ENCODE peak calls at places on chromosomes 5 and 9, in five cellular contexts. U is upper lobe of left lung, N is right lobe of liver, G is ovary, E is body of pancreas. F is an unnamed sample.

GRCh38 chr5:177601577-177602457 is 1.9 kb downstream of the B4GALT7 start:
- DNase-seq in N (peak; percentile 42), E (no peak), U (no peak), G (no peak), F (no peak)

GRCh38 chr5:115816226-115817042 is at the start of gene CDO1:
- DNase-seq in N (peak; percentile 90), E (peak; percentile 50), U (peak; percentile 88), G (peak; percentile 65), F (no peak)

GRCh38 chr5:36272136-36272665 is 29.5 kb downstream of the RANBP3L start:
- DNase-seq in N (no peak), G (no peak), E (no peak), U (no peak), F (no peak)

GRCh38 chr5:180790020-180790419 is 12.6 kb downstream of the MGAT1 start:
- DNase-seq in E (no peak), U (no peak), G (no peak), N (no peak), F (no peak)

GRCh38 chr9:35490155-35490909 is 421 bp downstream of the RUSC2 start:
- DNase-seq in E (peak; percentile 29), U (peak; percentile 84), G (peak; percentile 40), N (peak; percentile 68), F (peak; percentile 49)

GRCh38 chr5:77846422-77847128 is 70.4 kb upstream of the TBCA start:
- DNase-seq in U (peak; percentile 73), G (no peak), N (no peak), E (no peak), F (no peak)

GRCh38 chr5:82106806-82107205 is 135.0 kb downstream of the ATG10 start:
- DNase-seq in E (no peak), U (no peak), G (no peak), N (no peak), F (no peak)

GRCh38 chr9:95058121-95058785 is 259.3 kb downstream of the FANCC start:
- DNase-seq in E (no peak), U (no peak), N (no peak), G (no peak), F (no peak)

GRCh38 chr5:65978251-65978650 is 51.9 kb downstream of the ERBIN start:
- DNase-seq in E (no peak), U (no peak), G (no peak), N (no peak), F (no peak)

GRCh38 chr9:35756743-35757526 is 2.9 kb upstream of the MSMP start:
- DNase-seq in N (peak; percentile 77), G (peak; percentile 74), U (peak; percentile 95), E (peak; percentile 81), F (peak; percentile 78)

GRCh38 chr5:16978296-16978695 is 42.2 kb upstream of the MYO10 start:
- DNase-seq in N (no peak), G (no peak), E (no peak), U (no peak), F (no peak)

GRCh38 chr5:133196441-133197085 is 144.8 kb downstream of the HSPA4 start:
- DNase-seq in G (no peak), U (no peak), N (no peak), E (no peak), F (no peak)

GRCh38 chr5:113806823-113807222 is 293.3 kb downstream of the YTHDC2 start:
- DNase-seq in G (peak; percentile 41), E (no peak), N (no peak), U (no peak), F (no peak)

GRCh38 chr9:96417610-96418073 is 528 bp downstream of the ZNF367 start:
- DNase-seq in G (peak; percentile 38), U (peak; percentile 91), N (peak; percentile 59), E (peak; percentile 27), F (no peak)

GRCh38 chr9:20636883-20637440 is 14.7 kb upstream of the MLLT3 start:
- DNase-seq in U (no peak), N (no peak), G (no peak), E (no peak), F (no peak)

GRCh38 chr9:107422189-107422802 is 67.3 kb downstream of the KLF4 start:
- DNase-seq in N (peak; percentile 63), E (peak; percentile 62), U (no peak), G (peak; percentile 59), F (peak; percentile 79)

GRCh38 chr9:81687521-81688261 is 1.7 kb downstream of the TLE1 start:
- DNase-seq in N (peak; percentile 70), U (peak; percentile 80), E (peak; percentile 57), G (peak; percentile 63), F (peak; percentile 82)

GRCh38 chr5:1118231-1118698 is 6.4 kb upstream of the SLC12A7 start:
- DNase-seq in U (no peak), N (no peak), E (no peak), G (peak; percentile 71), F (no peak)

GRCh38 chr5:125896381-125896780 is 526.8 kb upstream of the GRAMD2B start:
- DNase-seq in G (no peak), E (no peak), U (no peak), N (no peak), F (no peak)

GRCh38 chr9:87503970-87504369 is 6.3 kb downstream of the DAPK1 start:
- DNase-seq in E (no peak), N (no peak), G (no peak), U (no peak), F (no peak)

GRCh38 chr5:6583049-6583880 is 49.6 kb downstream of the NSUN2 start:
- DNase-seq in G (peak; percentile 69), E (peak; percentile 36), U (peak; percentile 91), N (peak; percentile 75), F (no peak)

GRCh38 chr9:7173139-7173538 is 415.4 kb downstream of the KDM4C start:
- DNase-seq in U (no peak), E (no peak), G (no peak), N (no peak), F (no peak)

GRCh38 chr5:92552206-92553160 is 1028.5 kb downstream of the NR2F1-AS1 start:
- DNase-seq in E (no peak), U (no peak), G (no peak), N (no peak), F (no peak)

GRCh38 chr5:140391732-140392131 is 9.9 kb upstream of the ANKHD1 start:
- DNase-seq in E (no peak), N (no peak), U (no peak), G (no peak), F (no peak)

GRCh38 chr5:81849769-81850367 is 99.0 kb upstream of the SSBP2 start:
- DNase-seq in E (no peak), G (no peak), U (no peak), N (no peak), F (no peak)

GRCh38 chr5:98638701-98639100 is 134.8 kb upstream of the RGMB start:
- DNase-seq in G (no peak), N (no peak), U (no peak), E (no peak), F (no peak)

GRCh38 chr9:38391278-38392118 is 1.0 kb upstream of the ALDH1B1 start:
- DNase-seq in N (no peak), G (no peak), U (no peak), E (no peak), F (no peak)

GRCh38 chr5:74334434-74335364 is 305.8 kb downstream of the ENC1 start:
- DNase-seq in U (no peak), G (no peak), N (no peak), E (no peak), F (no peak)

GRCh38 chr5:132263548-132264261 is 6.2 kb downstream of the PDLIM4 start:
- DNase-seq in N (peak; percentile 34), E (no peak), U (no peak), G (peak; percentile 82), F (peak; percentile 50)

GRCh38 chr9:33506626-33507370 is 17.3 kb upstream of the ANKRD18B start:
- DNase-seq in U (no peak), G (no peak), N (no peak), E (no peak), F (no peak)

GRCh38 chr5:10406636-10407035 is 35.0 kb upstream of the ROPN1L start:
- DNase-seq in E (no peak), N (no peak), U (no peak), G (no peak), F (no peak)

DNA sequence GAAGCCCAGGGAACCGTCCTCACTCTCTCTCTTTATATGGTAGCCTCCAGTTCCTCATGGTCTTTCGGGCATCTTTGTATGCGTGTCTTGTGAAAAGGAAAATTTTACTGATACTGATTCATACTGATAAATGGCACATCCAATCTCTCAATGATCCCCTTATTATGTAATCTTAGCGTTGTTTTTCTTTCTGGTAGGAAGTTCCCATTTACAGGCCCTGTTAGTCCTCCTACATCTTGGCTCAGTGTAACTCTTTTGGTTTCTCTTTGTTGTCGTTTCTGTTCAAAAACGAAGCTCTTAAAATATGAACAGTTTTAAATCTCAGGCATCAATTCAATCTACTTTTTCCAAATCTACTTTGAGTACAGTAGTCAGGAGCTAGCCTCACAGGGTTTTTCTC is 258.1 kb downstream of the NR3C1 start:
- DNase-seq in U (no peak), N (no peak), E (no peak), G (no peak), F (no peak)
- H3K4me1 ChIP-seq in U (peaks cover 25% of the 10 kb centered on the region), N (no peaks in the 10 kb centered on the region), E (peaks cover 9% of the 10 kb centered on the region), G (peaks cover 4% of the 10 kb centered on the region), F (no peaks in the 10 kb centered on the region)

DNA sequence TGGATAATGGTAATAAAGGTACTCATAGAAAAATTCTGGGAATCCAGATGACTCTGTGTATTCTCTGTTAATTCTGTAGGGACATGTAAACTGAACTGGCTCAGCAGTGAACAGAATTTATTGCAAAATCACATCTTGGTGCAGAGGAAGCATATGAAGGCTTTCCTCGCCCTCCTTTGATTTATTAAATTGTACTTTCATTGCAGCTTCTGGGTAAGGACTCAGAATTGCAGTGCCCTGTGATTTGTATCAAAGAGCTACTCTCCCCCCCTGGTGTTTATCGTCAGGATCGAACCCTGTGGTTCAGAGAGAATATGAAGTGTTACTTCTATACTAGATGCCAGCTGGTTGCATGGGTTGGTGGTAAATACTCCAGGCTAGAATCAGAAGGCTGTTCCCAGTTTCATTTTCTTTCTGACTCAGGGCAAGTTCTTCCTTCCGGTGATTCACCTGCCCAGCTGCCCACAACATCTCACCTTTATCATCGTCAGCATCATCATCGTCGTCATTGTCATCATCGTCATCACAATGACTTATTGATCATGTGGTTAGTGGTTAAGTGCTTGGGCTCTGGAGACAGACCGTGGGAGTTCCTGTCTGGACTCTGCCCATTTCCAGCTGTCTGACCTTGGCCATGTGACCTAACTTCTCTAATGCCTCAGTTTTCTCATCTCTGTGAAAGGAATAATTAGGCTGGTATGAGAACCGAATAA is 238.8 kb downstream of the ARHGAP26 start:
- DNase-seq in N (no peak), E (no peak), G (no peak), U (no peak), F (peak; percentile 35)
- TF ChIP-seq CTCF in N (peak; percentile 10), E (no peak), G (no peak), U (no peak), F (no peak)

GRCh38 chr5:109692011-109692410 is 2.3 kb downstream of the MAN2A1 start:
- DNase-seq in E (no peak), U (no peak), N (no peak), G (no peak), F (no peak)

GRCh38 chr5:109691248-109691574 is 1.5 kb downstream of the MAN2A1 start:
- DNase-seq in E (no peak), G (no peak), U (no peak), N (no peak), F (no peak)

GRCh38 chr5:109688999-109689739 is 558 bp upstream of the MAN2A1 start:
- DNase-seq in U (peak; percentile 97), N (peak; percentile 91), E (peak; percentile 92), G (peak; percentile 85), F (peak; percentile 83)

GRCh38 chr5:109689740-109690455 is at the start of gene MAN2A1:
- DNase-seq in E (peak; percentile 73), N (peak; percentile 89), U (peak; percentile 96), G (peak; percentile 80), F (peak; percentile 93)

GRCh38 chr5:109690456-109691247 is 925 bp downstream of the MAN2A1 start:
- DNase-seq in E (peak; percentile 76), U (peak; percentile 92), N (peak; percentile 85), G (peak; percentile 84), F (peak; percentile 80)
- TF ChIP-seq POLR2A in E (no peak), U (no peak), N (peak; percentile 29), G (no peak), F (no peak)

GRCh38 chr5:143247134-143247815 is 156.2 kb downstream of the NR3C1 start:
- DNase-seq in E (no peak), G (no peak), N (no peak), U (no peak), F (no peak)
- H3K4me1 ChIP-seq in E (no peaks in the 10 kb centered on the region), G (no peaks in the 10 kb centered on the region), N (no peaks in the 10 kb centered on the region), U (no peaks in the 10 kb centered on the region), F (peaks cover 8% of the 10 kb centered on the region)

F was measured in Peyer's patch.